ENCODE peak calls at places on chromosome 18, in nine cellular contexts. A is spleen, M is uterus, L is transverse colon, R is A549, C is stomach, I is IMR-90, T is heart left ventricle, Y is endothelial cell of umbilical vein. J is an unnamed sample.

GRCh38 chr18:58512161-58512581 is 116.7 kb downstream of the ALPK2 start:
- DNase-seq in R (no peak), I (no peak), T (no peak), L (no peak), M (no peak), C (no peak), Y (no peak), A (no peak), J (no peak)

GRCh38 chr18:8942021-8942908 is 160.2 kb upstream of the NDUFV2 start:
- DNase-seq in R (no peak), T (no peak), A (no peak), I (no peak), L (no peak), Y (no peak), M (no peak), C (no peak), J (no peak)

GRCh38 chr18:9437672-9438071 is 37.6 kb upstream of the RALBP1 start:
- DNase-seq in L (no peak), C (no peak), A (no peak), I (no peak), T (no peak), M (no peak), Y (no peak), R (no peak), J (no peak)

GRCh38 chr18:74249181-74249968 is 42.4 kb downstream of the CYB5A start:
- DNase-seq in A (no peak), Y (no peak), T (no peak), M (no peak), C (no peak), I (peak), L (no peak), R (peak), J (peak)

GRCh38 chr18:76498064-76498463 is 3.0 kb upstream of the ZNF516 start:
- DNase-seq in T (no peak), A (no peak), L (no peak), M (no peak), Y (no peak), R (no peak), I (no peak), C (no peak), J (no peak)

GRCh38 chr18:62494764-62495163 is 28.1 kb upstream of the ZCCHC2 start:
- DNase-seq in T (no peak), L (no peak), R (no peak), A (no peak), C (no peak), M (no peak), Y (no peak), I (no peak), J (no peak)

GRCh38 chr18:32772580-32773186 is at the start of gene KLHL14:
- DNase-seq in R (no peak), I (no peak), L (no peak), A (no peak), Y (no peak), C (no peak), M (no peak), T (no peak), J (no peak)

GRCh38 chr18:76265375-76266225 is 229.4 kb downstream of the ZNF516 start:
- DNase-seq in L (peak), A (no peak), T (no peak), C (no peak), R (no peak), Y (no peak), I (peak), M (peak), J (no peak)

GRCh38 chr18:45894818-45895217 is 69.3 kb downstream of the SIGLEC15 start:
- DNase-seq in Y (no peak), A (no peak), R (no peak), T (no peak), M (no peak), L (no peak), C (no peak), I (no peak), J (no peak)

GRCh38 chr18:9454061-9454703 is 21.1 kb upstream of the RALBP1 start:
- DNase-seq in R (no peak), I (peak), C (no peak), T (no peak), A (no peak), L (no peak), M (no peak), Y (no peak), J (no peak)

GRCh38 chr18:8754995-8755955 is 49.9 kb downstream of the MTCL1 start:
- DNase-seq in A (no peak), R (no peak), T (no peak), I (peak), Y (no peak), L (peak), M (no peak), C (no peak), J (no peak)

GRCh38 chr18:9986156-9986930 is 72.5 kb downstream of the VAPA start:
- DNase-seq in Y (no peak), C (no peak), R (no peak), L (no peak), M (no peak), A (no peak), I (no peak), T (no peak), J (no peak)

GRCh38 chr18:8806105-8806797 is 100.9 kb downstream of the MTCL1 start:
- DNase-seq in R (no peak), A (no peak), M (no peak), C (no peak), T (no peak), Y (no peak), L (no peak), I (no peak), J (no peak)

GRCh38 chr18:13522861-13523660 is 203.3 kb downstream of the FAM210A start:
- DNase-seq in M (no peak), I (no peak), R (no peak), Y (no peak), T (no peak), A (no peak), L (no peak), C (no peak), J (no peak)

GRCh38 chr18:58038063-58038462 is 6.0 kb upstream of the NEDD4L start:
- DNase-seq in Y (no peak), M (no peak), L (no peak), R (no peak), A (no peak), I (no peak), C (no peak), T (no peak), J (no peak)

GRCh38 chr18:74283255-74283554 is 8.6 kb downstream of the CYB5A start:
- DNase-seq in A (no peak), M (no peak), C (no peak), L (no peak), T (no peak), Y (no peak), I (no peak), R (no peak), J (no peak)

GRCh38 chr18:55189972-55190371 is 230.7 kb upstream of the CCDC68 start:
- DNase-seq in T (no peak), A (no peak), M (no peak), R (no peak), I (no peak), Y (no peak), L (no peak), C (no peak), J (no peak)

GRCh38 chr18:708096-708495 is 4.3 kb downstream of the ENOSF1 start:
- DNase-seq in A (no peak), Y (no peak), T (no peak), C (no peak), M (no peak), I (no peak), L (no peak), R (no peak), J (no peak)

GRCh38 chr18:711693-712400 is 583 bp downstream of the ENOSF1 start:
- DNase-seq in L (peak), Y (peak), A (peak), R (peak), C (peak), I (peak), T (peak), M (peak), J (peak)

GRCh38 chr18:36297419-36298112 is at the start of gene FHOD3:
- DNase-seq in R (peak), M (peak), T (peak), I (peak), C (peak), L (peak), A (no peak), Y (peak), J (no peak)

GRCh38 chr18:48638451-48638850 is 99.6 kb downstream of the CTIF start:
- DNase-seq in I (no peak), M (no peak), R (no peak), L (no peak), A (no peak), C (no peak), Y (no peak), T (no peak), J (no peak)

GRCh38 chr18:59502222-59502898 is 143.3 kb upstream of the LMAN1 start:
- DNase-seq in A (no peak), C (no peak), I (peak), T (peak), Y (no peak), M (peak), R (no peak), L (no peak), J (no peak)

GRCh38 chr18:623760-624620 is 27.2 kb downstream of the CLUL1 start:
- DNase-seq in Y (peak), M (peak), L (peak), A (no peak), I (peak), C (peak), R (peak), T (peak), J (peak)

GRCh38 chr18:961644-962355 is 57.1 kb downstream of the ADCYAP1 start:
- DNase-seq in R (peak), T (no peak), L (peak), A (no peak), M (peak), Y (peak), I (peak), C (no peak), J (no peak)

GRCh38 chr18:13175754-13176210 is 42.8 kb upstream of the LDLRAD4 start:
- DNase-seq in I (no peak), R (peak), Y (peak), C (no peak), L (no peak), A (no peak), M (no peak), T (no peak), J (no peak)

GRCh38 chr18:25169701-25170100 is 182.3 kb downstream of the ZNF521 start:
- DNase-seq in A (no peak), Y (no peak), C (no peak), I (peak), L (no peak), T (no peak), R (no peak), M (no peak), J (no peak)

GRCh38 chr18:22169011-22169888 is at the start of gene GATA6:
- DNase-seq in Y (peak), I (peak), R (peak), M (peak), T (peak), A (peak), C (peak), L (peak), J (peak)
- TF ChIP-seq POLR2A in Y (peak), I (peak), R (peak), M (peak), T (peak), A (no peak), C (peak), L (peak), J (peak)

GRCh38 chr18:79678665-79679551 is 695 bp upstream of the CTDP1 start:
- DNase-seq in T (peak), C (peak), Y (peak), L (peak), I (peak), M (peak), A (peak), R (peak), J (peak)
- TF ChIP-seq POLR2A in T (no peak), C (no peak), Y (peak), L (peak), I (peak), M (peak), A (peak), R (peak), J (no peak)

GRCh38 chr18:4851301-4851700 is 345.8 kb downstream of the AKAIN1 start:
- DNase-seq in L (no peak), T (no peak), C (no peak), I (no peak), M (no peak), R (no peak), A (no peak), Y (no peak), J (no peak)

GRCh38 chr18:4858378-4859127 is 338.5 kb downstream of the AKAIN1 start:
- DNase-seq in Y (no peak), M (no peak), R (no peak), A (no peak), C (no peak), T (no peak), I (no peak), L (no peak), J (no peak)

GRCh38 chr18:4854664-4855063 is 342.4 kb downstream of the AKAIN1 start:
- DNase-seq in I (no peak), C (no peak), M (no peak), R (no peak), L (no peak), A (no peak), Y (no peak), T (no peak), J (no peak)
- TF ChIP-seq POLR2A in I (no peak), C (no peak), M (no peak), R (no peak), L (no peak), A (no peak), Y (no peak), T (no peak), J (no peak)

GRCh38 chr18:3599861-3600260 is 149.9 kb downstream of the TGIF1 start:
- DNase-seq in M (no peak), T (no peak), C (no peak), A (no peak), Y (no peak), R (no peak), L (no peak), I (no peak), J (no peak)

GRCh38 chr18:3605562-3606443 is 155.8 kb downstream of the TGIF1 start:
- DNase-seq in R (no peak), Y (peak), A (peak), T (no peak), M (no peak), C (no peak), I (peak), L (no peak), J (no peak)

GRCh38 chr18:3604260-3604625 is 154.3 kb downstream of the TGIF1 start:
- DNase-seq in M (no peak), L (no peak), R (no peak), T (no peak), C (no peak), Y (no peak), I (no peak), A (no peak), J (no peak)

GRCh38 chr18:3604626-3605408 is 154.8 kb downstream of the TGIF1 start:
- DNase-seq in L (no peak), C (no peak), M (no peak), Y (peak), I (peak), T (no peak), R (peak), A (peak), J (no peak)

GRCh38 chr18:3603460-3604259 is 153.7 kb downstream of the TGIF1 start:
- DNase-seq in T (no peak), Y (peak), L (no peak), M (no peak), C (peak), I (peak), R (peak), A (peak), J (no peak)
- TF ChIP-seq POLR2A in T (no peak), Y (peak), L (peak), M (peak), C (no peak), I (peak), R (peak), A (no peak), J (no peak)

DNA sequence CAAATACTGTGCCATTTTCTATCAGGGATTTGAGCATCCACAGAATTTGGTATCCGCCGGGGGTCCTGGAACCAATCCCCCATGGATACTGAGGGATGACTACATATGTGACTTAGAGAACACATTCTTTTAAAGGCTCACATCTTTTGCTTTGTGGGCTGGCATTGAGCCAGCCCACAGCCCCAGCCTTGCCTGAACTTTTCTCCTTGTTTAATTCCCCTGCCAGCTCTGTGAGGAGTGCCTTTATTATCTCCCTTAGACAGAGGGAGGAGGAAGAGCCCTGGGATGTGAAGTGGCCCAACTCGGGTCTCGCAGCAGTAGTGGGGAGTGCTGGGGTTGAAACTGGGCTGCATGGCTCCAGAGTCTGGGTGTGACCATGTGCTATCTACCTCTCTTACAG is 7.6 kb downstream of the TTC39C start:
- DNase-seq in L (no peak), Y (no peak), M (no peak), T (no peak), C (no peak), A (no peak), I (peak), R (no peak), J (no peak)
- TF ChIP-seq POLR2A in L (no peak), Y (no peak), M (no peak), T (no peak), C (no peak), A (no peak), I (no peak), R (no peak), J (no peak)